ENCODE peak calls at places on chromosomes 6 and 20, in five cellular contexts. T is body of pancreas, G is OCI-LY7, W is nephron progenitor cell, C is pancreas. O is an unnamed sample.

GRCh38 chr6:109672827-109673226 is 18.2 kb downstream of the AK9 start:
- DNase-seq in T (no peak), G (no peak), W (no peak), C (no peak), O (no peak)

GRCh38 chr20:63165538-63166422 is 50.2 kb downstream of the YTHDF1 start:
- DNase-seq in T (no peak), G (no peak), W (no peak), C (peak; percentile 9), O (no peak)

GRCh38 chr6:146154197-146154596 is 125.3 kb downstream of the GRM1 start:
- DNase-seq in T (no peak), G (no peak), W (no peak), C (no peak), O (no peak)

GRCh38 chr6:20292905-20293304 is 80.6 kb upstream of the MBOAT1 start:
- DNase-seq in T (no peak), G (no peak), W (no peak), C (no peak), O (peak; percentile 5)

GRCh38 chr6:166760288-166760687 is 133.2 kb upstream of the RPS6KA2 start:
- DNase-seq in T (no peak), G (no peak), W (no peak), C (no peak), O (peak; percentile 89)

GRCh38 chr6:2021713-2022125 is 223.7 kb downstream of the GMDS start:
- DNase-seq in T (peak; percentile 68), G (no peak), W (peak; percentile 13), C (peak; percentile 49), O (no peak)

GRCh38 chr20:36574278-36575065 is 1.1 kb downstream of the TGIF2 start:
- DNase-seq in T (peak; percentile 74), G (peak; percentile 58), W (peak; percentile 76), C (peak; percentile 71), O (peak; percentile 63)

GRCh38 chr6:76166874-76167273 is 94.4 kb upstream of the IMPG1 start:
- DNase-seq in T (no peak), G (no peak), W (no peak), C (no peak), O (no peak)

GRCh38 chr6:26183581-26184408 is 96.6 kb downstream of the HFE start:
- DNase-seq in T (peak; percentile 76), G (no peak), W (peak; percentile 63), C (peak; percentile 63), O (peak; percentile 72)

GRCh38 chr6:13226071-13226470 is 102.3 kb downstream of the TBC1D7 start:
- DNase-seq in T (no peak), G (no peak), W (no peak), C (no peak), O (no peak)

GRCh38 chr6:120826253-120826652 is 508.0 kb downstream of the TBC1D32 start:
- DNase-seq in T (peak; percentile 78), G (peak; percentile 4), W (peak; percentile 59), C (peak; percentile 52), O (peak; percentile 24)

GRCh38 chr6:3230275-3231212 is 3.1 kb upstream of the TUBB2B start:
- DNase-seq in T (no peak), G (no peak), W (peak; percentile 59), C (no peak), O (peak; percentile 24)

GRCh38 chr6:44115866-44116265 is 11.4 kb downstream of the MRPL14 start:
- DNase-seq in T (no peak), G (no peak), W (no peak), C (no peak), O (no peak)

GRCh38 chr6:154732538-154732823 is 735 bp upstream of the SCAF8 start:
- DNase-seq in T (no peak), G (no peak), W (no peak), C (no peak), O (no peak)

GRCh38 chr6:35757461-35758123 is 18.8 kb upstream of the CLPSL2 start:
- DNase-seq in T (peak; percentile 75), G (peak; percentile 66), W (peak; percentile 25), C (no peak), O (peak; percentile 32)

GRCh38 chr6:41859356-41859755 is 35.8 kb downstream of the USP49 start:
- DNase-seq in T (no peak), G (no peak), W (no peak), C (no peak), O (no peak)

DNA sequence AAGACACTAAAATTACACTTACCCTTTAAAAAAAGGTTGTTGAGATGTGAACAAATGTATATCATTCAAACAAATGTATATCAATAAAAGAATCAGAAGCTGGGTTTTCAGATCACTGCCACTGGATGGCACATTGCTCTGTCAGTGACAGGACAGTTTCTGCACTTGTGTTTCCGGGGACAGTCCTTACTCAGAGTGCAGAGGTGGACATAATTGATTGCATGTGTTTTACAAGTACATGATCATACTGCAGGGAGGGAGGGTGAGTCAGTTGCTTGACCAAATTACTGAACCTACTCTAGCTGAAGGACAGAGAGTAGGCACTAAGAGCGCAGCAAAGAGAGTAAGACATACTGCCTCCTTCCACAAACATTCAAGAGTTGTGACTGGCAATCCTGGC is 302.3 kb downstream of the TENT5A start:
- DNase-seq in T (no peak), G (no peak), W (no peak), C (no peak), O (no peak)
- TF ChIP-seq CTCF in T (no peak), G (no peak), W (no peak), C (no peak), O (no peak)

GRCh38 chr6:51350308-51350904 is 531.7 kb downstream of the TFAP2B start:
- DNase-seq in T (no peak), G (peak; percentile 6), W (no peak), C (no peak), O (no peak)
- TF ChIP-seq CTCF in T (no peak), G (peak; percentile 74), W (no peak), C (no peak), O (peak; percentile 57)

DNA sequence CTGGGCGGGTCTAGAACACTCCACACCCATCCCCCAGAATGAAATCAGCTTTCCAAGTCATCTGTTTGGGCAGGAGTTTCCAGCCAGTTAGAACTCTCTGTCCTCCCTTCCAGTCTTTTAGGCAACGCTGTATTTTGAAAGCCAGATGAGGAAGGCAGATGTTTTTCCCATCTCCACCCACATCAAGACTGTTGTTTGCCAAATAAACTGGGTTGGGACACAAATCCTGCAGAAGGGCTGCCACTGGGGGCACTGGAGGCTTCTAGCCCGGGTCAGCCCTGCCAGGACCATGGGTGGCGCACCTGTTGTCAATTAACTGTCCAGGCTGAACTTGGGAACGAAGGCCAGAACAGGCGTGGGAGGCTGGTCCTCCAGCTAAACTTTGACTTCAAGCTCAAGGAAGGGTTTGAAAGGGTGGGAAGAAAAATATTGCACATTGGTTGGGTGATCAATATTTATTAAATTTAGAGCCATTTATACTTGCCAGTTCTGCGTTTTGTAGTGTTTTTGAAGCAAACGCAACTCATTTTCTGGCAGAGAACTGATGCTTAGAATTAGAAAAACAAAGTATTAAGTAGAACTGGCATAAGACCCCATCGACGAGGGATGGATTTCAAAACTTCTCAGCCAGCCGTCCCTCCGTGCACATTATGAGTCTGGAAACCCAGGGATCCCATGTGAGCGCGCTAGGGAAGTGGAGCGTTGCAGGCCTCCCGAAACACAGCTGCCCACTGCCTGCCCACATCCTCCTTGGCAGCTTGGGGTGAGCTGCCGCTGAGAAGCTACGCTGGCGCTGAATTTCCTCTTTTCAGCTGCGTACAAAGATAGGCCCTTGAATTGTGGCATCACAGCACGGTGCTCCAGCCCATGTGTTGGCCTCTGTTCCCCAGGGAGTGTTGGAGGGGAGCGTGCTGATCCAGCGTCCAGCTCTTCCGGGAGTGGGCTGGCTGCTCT is 297.4 kb downstream of the QKI start:
- DNase-seq in T (peak; percentile 42), G (peak; percentile 84), W (no peak), C (no peak), O (peak; percentile 4)
- TF ChIP-seq CTCF in T (no peak), G (peak; percentile 77), W (no peak), C (no peak), O (no peak)

DNA sequence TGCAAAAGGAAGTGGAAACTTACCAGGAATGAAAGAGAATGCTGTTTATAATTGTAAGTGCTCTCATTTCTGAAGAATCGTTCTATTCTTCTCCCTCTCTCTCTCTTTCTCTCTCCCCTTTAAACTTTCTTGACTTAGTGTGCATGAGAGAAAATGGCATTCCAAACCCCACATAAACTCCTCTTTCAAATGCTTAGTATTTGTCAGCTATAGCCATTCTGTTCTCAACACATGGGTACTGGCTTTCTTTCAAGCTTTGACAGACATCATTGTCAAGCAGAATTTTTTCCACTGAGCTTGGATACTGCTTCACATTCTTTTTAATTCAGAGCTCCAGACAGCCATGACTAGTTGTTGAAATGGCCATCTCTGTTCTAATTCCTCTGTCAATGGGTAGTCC is 51.1 kb upstream of the PREP start:
- DNase-seq in T (no peak), G (no peak), W (no peak), C (no peak), O (no peak)
- TF ChIP-seq CTCF in T (no peak), G (no peak), W (no peak), C (no peak), O (no peak)

O was measured in activated CD8-positive, alpha-beta T cell treated with anti-CD3 and anti-CD28 coated beads for 36 hours.